ENCODE peak calls at places on chromosomes 2 and 18, in nine cellular contexts. K is stimulated activated naive CD8-positive, alpha-beta T cell treated with anti-CD3 and anti-CD28 coated beads, Interleukin-15, amount 100 ng/mL, for 72 hours; O is RPMI7951; C is stimulated activated CD4-positive, alpha-beta T cell treated with anti-CD3 and anti-CD28 coated beads, Interleukin-4, amount 100 ng/mL, for 1 hour; B is mucosa of gallbladder; P is activated T-helper 1 cell treated with anti-CD3 and anti-CD28 coated beads, Interleukin-2, amount 50 U/mL, for 16 hours; R is endothelial cell of umbilical vein; Z is caudate nucleus; T is RWPE1. F is an unnamed sample.
A peak's percentile ranks its signal among the peaks of the same experiment; 100 is the strongest.

GRCh38 chr2:67954125-67954748 is 108.6 kb downstream of the C1D start:
- DNase-seq in T (no peak), O (no peak), C (no peak), B (peak; percentile 29), P (no peak), Z (no peak), R (peak; percentile 79), K (no peak), F (no peak)

GRCh38 chr18:33751613-33752221 is 173.7 kb downstream of the ASXL3 start:
- DNase-seq in T (no peak), O (no peak), R (peak; percentile 11), C (no peak), P (no peak), B (no peak), Z (no peak), K (no peak), F (no peak)

GRCh38 chr2:231794383-231794782 is 8.1 kb downstream of the COPS7B start:
- DNase-seq in C (no peak), T (no peak), Z (no peak), B (no peak), P (no peak), O (no peak), K (no peak), R (no peak), F (no peak)

GRCh38 chr2:95375532-95376221 is 26.8 kb upstream of the FAHD2A start:
- DNase-seq in B (no peak), K (no peak), Z (no peak), C (no peak), T (no peak), R (no peak), O (no peak), P (no peak), F (no peak)

GRCh38 chr2:223598994-223599645 is 3.0 kb downstream of the SCG2 start:
- DNase-seq in B (no peak), O (peak; percentile 92), T (no peak), K (no peak), P (no peak), C (no peak), R (no peak), Z (no peak), F (no peak)

GRCh38 chr2:238821944-238822670 is 25.8 kb upstream of the TWIST2 start:
- DNase-seq in C (no peak), Z (no peak), R (no peak), O (no peak), T (no peak), P (no peak), B (no peak), K (no peak), F (no peak)

GRCh38 chr2:120957905-120958304 is 222.2 kb downstream of the GLI2 start:
- DNase-seq in C (no peak), K (no peak), R (no peak), T (no peak), Z (no peak), P (no peak), B (no peak), O (no peak), F (no peak)

GRCh38 chr18:26405190-26405781 is 143.1 kb downstream of the KCTD1 start:
- DNase-seq in K (no peak), R (peak; percentile 46), C (no peak), Z (peak; percentile 25), B (no peak), O (peak; percentile 22), T (peak; percentile 32), P (no peak), F (peak; percentile 3)

GRCh38 chr18:10101293-10101701 is 187.5 kb downstream of the VAPA start:
- DNase-seq in P (no peak), C (no peak), O (peak; percentile 91), Z (no peak), T (no peak), R (peak; percentile 34), K (no peak), B (no peak), F (peak; percentile 7)

GRCh38 chr2:12685956-12686355 is 30.8 kb upstream of the TRIB2 start:
- DNase-seq in Z (no peak), B (no peak), P (no peak), C (no peak), K (no peak), R (no peak), O (no peak), T (no peak), F (no peak)

GRCh38 chr18:42854558-42854957 is 260.9 kb downstream of the RIT2 start:
- DNase-seq in R (no peak), O (no peak), P (no peak), B (no peak), K (no peak), C (no peak), Z (no peak), T (no peak), F (no peak)

GRCh38 chr2:170394988-170395387 is 217.0 kb downstream of the MYO3B start:
- DNase-seq in K (no peak), P (no peak), Z (no peak), O (no peak), C (no peak), B (no peak), R (no peak), T (peak; percentile 36), F (no peak)

GRCh38 chr2:236162031-236162803 is 6.0 kb downstream of the GBX2 start:
- DNase-seq in Z (no peak), T (no peak), C (no peak), O (no peak), B (no peak), R (no peak), K (no peak), P (no peak), F (no peak)

GRCh38 chr2:216565946-216566345 is 67.3 kb upstream of the IGFBP2 start:
- DNase-seq in T (no peak), B (no peak), C (no peak), P (no peak), K (no peak), Z (no peak), O (no peak), R (no peak), F (no peak)

GRCh38 chr18:13356032-13356431 is 137.5 kb downstream of the LDLRAD4 start:
- DNase-seq in P (no peak), B (no peak), Z (no peak), R (no peak), T (no peak), O (no peak), K (no peak), C (no peak), F (no peak)

GRCh38 chr2:132463719-132464118 is 47.1 kb downstream of the GPR39 start:
- DNase-seq in Z (no peak), R (no peak), T (no peak), O (peak; percentile 49), B (no peak), K (no peak), P (no peak), C (no peak), F (no peak)

GRCh38 chr2:26455801-26456700 is 21.9 kb downstream of the OTOF start:
- DNase-seq in T (no peak), Z (no peak), R (peak; percentile 49), O (no peak), C (no peak), P (no peak), K (no peak), B (peak; percentile 23), F (no peak)

GRCh38 chr2:74554821-74555531 is 456 bp downstream of the DOK1 start:
- DNase-seq in Z (no peak), B (peak; percentile 33), K (peak; percentile 40), C (peak; percentile 51), P (peak; percentile 22), R (peak; percentile 63), O (no peak), T (no peak), F (no peak)

GRCh38 chr2:27123302-27124150 is at the start of gene ABHD1:
- DNase-seq in T (no peak), Z (peak; percentile 52), K (peak; percentile 56), O (peak; percentile 35), P (peak; percentile 36), B (peak; percentile 54), C (peak; percentile 65), R (peak; percentile 48), F (peak; percentile 67)

GRCh38 chr2:235745597-235745996 is 251.8 kb downstream of the AGAP1 start:
- DNase-seq in O (no peak), Z (no peak), R (no peak), B (no peak), C (no peak), P (no peak), T (peak; percentile 60), K (no peak), F (no peak)

GRCh38 chr2:142112648-142113278 is 18.1 kb downstream of the LRP1B start:
- DNase-seq in K (no peak), T (peak; percentile 5), Z (no peak), P (no peak), B (no peak), R (peak; percentile 55), C (no peak), O (peak; percentile 16), F (no peak)

GRCh38 chr18:9951022-9951859 is 37.4 kb downstream of the VAPA start:
- DNase-seq in B (no peak), Z (no peak), C (no peak), O (peak; percentile 54), R (peak; percentile 75), K (no peak), T (peak; percentile 48), P (no peak), F (no peak)

GRCh38 chr2:147521936-147522335 is 322.9 kb upstream of the ACVR2A start:
- DNase-seq in C (no peak), B (no peak), Z (no peak), R (no peak), O (no peak), P (no peak), K (no peak), T (no peak), F (no peak)

GRCh38 chr2:144006139-144006538 is 513.8 kb downstream of the ZEB2 start:
- DNase-seq in R (no peak), K (no peak), O (no peak), B (no peak), C (no peak), P (no peak), T (no peak), Z (no peak), F (no peak)

GRCh38 chr2:133516405-133517028 is 51.7 kb downstream of the NCKAP5 start:
- DNase-seq in P (no peak), Z (no peak), T (no peak), R (no peak), B (no peak), O (peak; percentile 3), K (no peak), C (no peak), F (no peak)

GRCh38 chr18:37607281-37607680 is 41.7 kb upstream of the CELF4 start:
- DNase-seq in P (no peak), B (no peak), C (no peak), T (no peak), R (no peak), O (no peak), Z (no peak), K (no peak), F (no peak)

GRCh38 chr2:179893616-179894015 is 32.2 kb upstream of the ZNF385B start:
- DNase-seq in B (no peak), P (no peak), C (no peak), O (no peak), R (no peak), Z (no peak), T (no peak), K (no peak), F (no peak)

GRCh38 chr2:172461591-172462392 is 34.4 kb downstream of the ITGA6 start:
- DNase-seq in R (peak; percentile 62), Z (no peak), C (peak; percentile 84), P (peak; percentile 51), K (peak; percentile 70), O (peak; percentile 35), T (peak; percentile 38), B (peak; percentile 48), F (peak; percentile 17)

F was measured in occipital lobe.